ENCODE peak calls at places on chromosomes 2 and 18, in four cellular contexts. One of them, this sample, is unnamed.

GRCh38 chr18:34789768-34790344 is 79.8 kb downstream of the DTNA start:
- DNase-seq in left ventricle myocardium inferior: no peak
- DNase-seq in upper lobe of right lung: no peak
- DNase-seq in astrocyte: no peak
- DNase-seq in this sample: no peak

GRCh38 chr18:68267583-68267982 is 447.3 kb downstream of the TMX3 start:
- DNase-seq in upper lobe of right lung: no peak
- DNase-seq in left ventricle myocardium inferior: no peak
- DNase-seq in astrocyte: peak; percentile 70
- DNase-seq in this sample: no peak

GRCh38 chr2:211928186-211928585 is 610.4 kb downstream of the ERBB4 start:
- DNase-seq in left ventricle myocardium inferior: no peak
- DNase-seq in astrocyte: no peak
- DNase-seq in upper lobe of right lung: no peak
- DNase-seq in this sample: no peak

GRCh38 chr18:22694954-22695353 is 238.2 kb upstream of the RBBP8 start:
- DNase-seq in astrocyte: peak; percentile 98
- DNase-seq in upper lobe of right lung: no peak
- DNase-seq in left ventricle myocardium inferior: peak; percentile 26
- DNase-seq in this sample: no peak

GRCh38 chr2:105553538-105554196 is 154.8 kb upstream of the FHL2 start:
- DNase-seq in upper lobe of right lung: no peak
- DNase-seq in astrocyte: peak; percentile 20
- DNase-seq in left ventricle myocardium inferior: no peak
- DNase-seq in this sample: no peak

GRCh38 chr2:160646684-160647444 is 153.3 kb upstream of the RBMS1 start:
- DNase-seq in upper lobe of right lung: no peak
- DNase-seq in astrocyte: no peak
- DNase-seq in left ventricle myocardium inferior: no peak
- DNase-seq in this sample: no peak

GRCh38 chr2:212076456-212076855 is 462.1 kb downstream of the ERBB4 start:
- DNase-seq in left ventricle myocardium inferior: no peak
- DNase-seq in upper lobe of right lung: no peak
- DNase-seq in astrocyte: no peak
- DNase-seq in this sample: no peak

GRCh38 chr18:11981633-11982366 is 493 bp downstream of the IMPA2 start:
- DNase-seq in astrocyte: no peak
- DNase-seq in left ventricle myocardium inferior: peak; percentile 44
- DNase-seq in upper lobe of right lung: no peak
- DNase-seq in this sample: peak; percentile 75

GRCh38 chr18:12989397-12990127 is 1.6 kb upstream of the CEP192 start:
- DNase-seq in left ventricle myocardium inferior: no peak
- DNase-seq in upper lobe of right lung: no peak
- DNase-seq in astrocyte: no peak
- DNase-seq in this sample: no peak

GRCh38 chr2:219398721-219399333 is 11.1 kb upstream of the DNPEP start:
- DNase-seq in left ventricle myocardium inferior: no peak
- DNase-seq in astrocyte: no peak
- DNase-seq in upper lobe of right lung: no peak
- DNase-seq in this sample: no peak

GRCh38 chr18:58578835-58579560 is 49.9 kb downstream of the ALPK2 start:
- DNase-seq in upper lobe of right lung: no peak
- DNase-seq in left ventricle myocardium inferior: no peak
- DNase-seq in astrocyte: peak; percentile 86
- DNase-seq in this sample: no peak

GRCh38 chr2:105929506-105929905 is 184.8 kb downstream of the NCK2 start:
- DNase-seq in astrocyte: no peak
- DNase-seq in left ventricle myocardium inferior: no peak
- DNase-seq in upper lobe of right lung: no peak
- DNase-seq in this sample: no peak

GRCh38 chr2:173654896-173655265 is 300.2 kb downstream of the CDCA7 start:
- DNase-seq in left ventricle myocardium inferior: no peak
- DNase-seq in astrocyte: no peak
- DNase-seq in upper lobe of right lung: no peak
- DNase-seq in this sample: no peak

GRCh38 chr2:37637122-37637875 is 34.1 kb downstream of the CDC42EP3 start:
- DNase-seq in left ventricle myocardium inferior: no peak
- DNase-seq in upper lobe of right lung: no peak
- DNase-seq in astrocyte: no peak
- DNase-seq in this sample: no peak

GRCh38 chr18:10791141-10791808 is 265.4 kb downstream of the NAPG start:
- DNase-seq in upper lobe of right lung: no peak
- DNase-seq in astrocyte: no peak
- DNase-seq in left ventricle myocardium inferior: no peak
- DNase-seq in this sample: no peak

GRCh38 chr2:168183308-168183997 is 63.9 kb downstream of the STK39 start:
- DNase-seq in upper lobe of right lung: no peak
- DNase-seq in left ventricle myocardium inferior: no peak
- DNase-seq in astrocyte: no peak
- DNase-seq in this sample: no peak

GRCh38 chr2:65666156-65666725 is 233.8 kb upstream of the SPRED2 start:
- DNase-seq in left ventricle myocardium inferior: no peak
- DNase-seq in astrocyte: peak; percentile 79
- DNase-seq in upper lobe of right lung: no peak
- DNase-seq in this sample: no peak

GRCh38 chr2:239291505-239292350 is 109.1 kb downstream of the HDAC4 start:
- DNase-seq in left ventricle myocardium inferior: no peak
- DNase-seq in upper lobe of right lung: peak; percentile 50
- DNase-seq in astrocyte: no peak
- DNase-seq in this sample: peak; percentile 21

GRCh38 chr2:161445097-161445496 is 29.0 kb downstream of the TBR1 start:
- DNase-seq in astrocyte: no peak
- DNase-seq in left ventricle myocardium inferior: no peak
- DNase-seq in upper lobe of right lung: no peak
- DNase-seq in this sample: no peak

GRCh38 chr2:134926231-134926931 is 7.8 kb downstream of the CCNT2 start:
- DNase-seq in upper lobe of right lung: no peak
- DNase-seq in astrocyte: no peak
- DNase-seq in left ventricle myocardium inferior: no peak
- DNase-seq in this sample: no peak

GRCh38 chr2:11466307-11467125 is 555 bp upstream of the E2F6 start:
- DNase-seq in left ventricle myocardium inferior: no peak
- DNase-seq in upper lobe of right lung: no peak
- DNase-seq in astrocyte: no peak
- DNase-seq in this sample: peak; percentile 53

GRCh38 chr2:182924311-182924710 is 57.9 kb upstream of the FRZB start:
- DNase-seq in left ventricle myocardium inferior: no peak
- DNase-seq in upper lobe of right lung: no peak
- DNase-seq in astrocyte: peak; percentile 27
- DNase-seq in this sample: no peak

GRCh38 chr2:136137982-136138381 is 20.0 kb upstream of the CXCR4 start:
- DNase-seq in upper lobe of right lung: no peak
- DNase-seq in left ventricle myocardium inferior: no peak
- DNase-seq in astrocyte: no peak
- DNase-seq in this sample: no peak
- H3K4me1 ChIP-seq in upper lobe of right lung: peaks cover 11% of the 10 kb centered on the region
- H3K4me1 ChIP-seq in left ventricle myocardium inferior: peaks cover 6% of the 10 kb centered on the region
- H3K4me1 ChIP-seq in astrocyte: peaks cover 4% of the 10 kb centered on the region
- H3K4me1 ChIP-seq in this sample: peaks cover 38% of the 10 kb centered on the region

GRCh38 chr2:69625078-69625788 is 18.3 kb downstream of the AAK1 start:
- DNase-seq in left ventricle myocardium inferior: no peak
- DNase-seq in upper lobe of right lung: no peak
- DNase-seq in astrocyte: no peak
- DNase-seq in this sample: no peak

GRCh38 chr2:69624611-69625010 is 18.9 kb downstream of the AAK1 start:
- DNase-seq in astrocyte: no peak
- DNase-seq in left ventricle myocardium inferior: no peak
- DNase-seq in upper lobe of right lung: no peak
- DNase-seq in this sample: no peak

GRCh38 chr2:69621440-69621839 is 22.1 kb downstream of the AAK1 start:
- DNase-seq in upper lobe of right lung: no peak
- DNase-seq in astrocyte: no peak
- DNase-seq in left ventricle myocardium inferior: no peak
- DNase-seq in this sample: no peak

GRCh38 chr2:69623236-69623635 is 20.3 kb downstream of the AAK1 start:
- DNase-seq in astrocyte: no peak
- DNase-seq in left ventricle myocardium inferior: no peak
- DNase-seq in upper lobe of right lung: no peak
- DNase-seq in this sample: no peak

DNA sequence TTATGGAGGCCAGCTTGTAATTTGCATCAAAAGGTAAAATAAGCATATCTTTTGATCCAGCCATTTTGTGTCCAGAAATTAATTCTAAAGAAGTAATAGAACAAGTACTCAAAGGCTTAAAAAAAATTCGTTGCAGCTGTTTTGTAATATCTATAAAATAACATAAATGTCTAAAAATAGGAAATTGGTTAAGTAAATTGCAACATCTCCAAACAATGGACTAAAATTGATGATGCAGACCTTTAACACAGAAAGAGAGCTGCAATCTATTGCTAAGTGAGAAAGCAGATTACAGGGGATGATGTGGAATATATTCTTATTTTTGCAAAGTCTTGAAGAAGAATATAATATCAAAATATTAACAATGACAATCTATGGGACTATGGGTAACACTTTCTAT is 19.4 kb downstream of the AAK1 start:
- DNase-seq in astrocyte: no peak
- DNase-seq in upper lobe of right lung: no peak
- DNase-seq in left ventricle myocardium inferior: no peak
- DNase-seq in this sample: no peak
- H3K4me1 ChIP-seq in astrocyte: peaks cover 4% of the 10 kb centered on the region
- H3K4me1 ChIP-seq in upper lobe of right lung: peaks cover 40% of the 10 kb centered on the region
- H3K4me1 ChIP-seq in left ventricle myocardium inferior: peaks cover 95% of the 10 kb centered on the region
- H3K4me1 ChIP-seq in this sample: peaks cover 61% of the 10 kb centered on the region

GRCh38 chr2:132936261-132936660 is 266.3 kb upstream of the LYPD1 start:
- DNase-seq in left ventricle myocardium inferior: no peak
- DNase-seq in upper lobe of right lung: no peak
- DNase-seq in astrocyte: peak; percentile 47
- DNase-seq in this sample: no peak

GRCh38 chr2:132937629-132938028 is 267.6 kb upstream of the LYPD1 start:
- DNase-seq in left ventricle myocardium inferior: no peak
- DNase-seq in upper lobe of right lung: no peak
- DNase-seq in astrocyte: peak; percentile 44
- DNase-seq in this sample: no peak

GRCh38 chr2:132941296-132942020 is 271.5 kb upstream of the LYPD1 start:
- DNase-seq in astrocyte: no peak
- DNase-seq in left ventricle myocardium inferior: no peak
- DNase-seq in upper lobe of right lung: no peak
- DNase-seq in this sample: no peak

DNA sequence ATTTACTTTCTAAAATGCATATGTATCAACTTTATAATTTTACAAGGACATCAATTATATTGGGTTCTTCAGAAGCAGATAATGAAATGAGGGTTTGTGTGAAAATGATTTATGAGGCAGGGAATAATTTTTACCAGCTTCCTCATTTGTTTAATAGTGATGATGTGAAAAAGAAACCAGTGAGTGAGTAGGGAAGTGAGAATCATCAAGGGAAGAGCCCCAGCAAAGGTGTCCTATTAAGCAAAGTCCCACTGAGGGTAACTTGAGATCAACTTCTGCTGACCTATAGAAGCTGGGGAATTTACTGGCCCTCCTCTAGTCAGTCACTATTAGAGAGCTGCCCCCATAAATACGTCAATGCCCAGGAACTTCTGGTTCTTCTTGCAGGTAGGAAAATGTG is 266.8 kb upstream of the LYPD1 start:
- DNase-seq in upper lobe of right lung: no peak
- DNase-seq in astrocyte: no peak
- DNase-seq in left ventricle myocardium inferior: no peak
- DNase-seq in this sample: no peak
- H3K4me1 ChIP-seq in upper lobe of right lung: no peaks in the 10 kb centered on the region
- H3K4me1 ChIP-seq in astrocyte: no peaks in the 10 kb centered on the region
- H3K4me1 ChIP-seq in left ventricle myocardium inferior: peaks cover 4% of the 10 kb centered on the region
- H3K4me1 ChIP-seq in this sample: no peaks in the 10 kb centered on the region

GRCh38 chr2:55009277-55010055 is 40.8 kb downstream of the RTN4 start:
- DNase-seq in left ventricle myocardium inferior: no peak
- DNase-seq in upper lobe of right lung: no peak
- DNase-seq in astrocyte: no peak
- DNase-seq in this sample: no peak
- H3K4me1 ChIP-seq in left ventricle myocardium inferior: peaks cover 91% of the 10 kb centered on the region
- H3K4me1 ChIP-seq in upper lobe of right lung: peaks cover 66% of the 10 kb centered on the region
- H3K4me1 ChIP-seq in astrocyte: peaks cover 30% of the 10 kb centered on the region
- H3K4me1 ChIP-seq in this sample: peaks cover 90% of the 10 kb centered on the region

DNA sequence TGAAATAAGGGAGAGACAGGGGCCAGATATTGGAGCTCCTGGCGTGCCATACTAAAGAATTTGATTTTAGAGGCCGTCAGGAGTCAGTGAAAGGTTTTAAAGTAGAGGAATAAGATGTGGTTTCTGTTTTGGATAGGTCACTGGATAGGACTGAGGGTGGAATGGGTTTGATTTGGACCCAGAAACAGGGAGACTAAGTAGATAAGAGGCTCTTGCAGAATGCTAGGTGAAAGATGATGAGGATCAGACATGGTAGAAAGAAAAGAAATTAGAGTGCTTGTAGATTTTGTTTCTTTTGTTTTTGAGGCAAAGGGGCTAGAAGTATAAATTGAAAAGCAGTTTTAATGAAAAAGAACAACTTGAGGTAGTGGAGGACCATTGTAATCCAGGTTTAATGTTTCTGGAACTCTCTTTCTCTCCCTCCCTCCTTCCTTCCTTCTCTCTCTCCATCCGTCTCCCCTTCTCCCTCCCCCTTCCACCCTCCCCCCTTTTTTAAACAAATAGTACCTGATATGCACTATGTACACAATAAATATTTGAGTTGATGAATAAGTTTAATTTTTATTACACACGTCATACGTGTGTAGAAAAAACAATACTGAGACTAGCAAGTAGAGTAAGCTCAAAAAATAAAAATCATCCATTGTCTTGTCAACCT is 1.9 kb downstream of the NDUFV2 start:
- DNase-seq in astrocyte: no peak
- DNase-seq in left ventricle myocardium inferior: no peak
- DNase-seq in upper lobe of right lung: no peak
- DNase-seq in this sample: no peak
- H3K4me1 ChIP-seq in astrocyte: peaks cover 20% of the 10 kb centered on the region
- H3K4me1 ChIP-seq in left ventricle myocardium inferior: peaks cover 78% of the 10 kb centered on the region
- H3K4me1 ChIP-seq in upper lobe of right lung: peaks cover 54% of the 10 kb centered on the region
- H3K4me1 ChIP-seq in this sample: peaks cover 61% of the 10 kb centered on the region